ENCODE peak calls at places on chromosomes 3 and 15, in ten cellular contexts. R, P, J, T, E, L, A, Y, X and G are unnamed samples.

GRCh38 chr3:31832576-31832975 is 148.5 kb downstream of the OSBPL10 start:
- DNase-seq in X (no peak), E (no peak), R (no peak), Y (no peak), J (no peak), L (no peak), T (no peak), P (no peak), A (no peak), G (no peak)

GRCh38 chr3:16668776-16669545 is 63.7 kb upstream of the DAZL start:
- DNase-seq in X (no peak), Y (no peak), L (peak), R (no peak), T (no peak), J (no peak), E (no peak), P (no peak), A (no peak), G (no peak)

GRCh38 chr15:53625260-53625659 is 134.2 kb downstream of the WDR72 start:
- DNase-seq in Y (no peak), X (no peak), A (no peak), T (no peak), J (no peak), P (no peak), L (no peak), R (no peak), E (no peak), G (no peak)

GRCh38 chr3:152321321-152321720 is 52.6 kb downstream of the MBNL1 start:
- DNase-seq in E (no peak), J (no peak), L (no peak), A (no peak), T (no peak), Y (no peak), R (no peak), P (no peak), X (no peak), G (no peak)

GRCh38 chr3:128188326-128188725 is 35.0 kb downstream of the EEFSEC start:
- DNase-seq in E (no peak), J (no peak), T (no peak), X (peak), Y (no peak), P (no peak), R (no peak), L (peak), A (peak), G (peak)

GRCh38 chr3:9028134-9028533 is 64.9 kb upstream of the RAD18 start:
- DNase-seq in J (no peak), E (peak), T (no peak), R (peak), X (no peak), Y (no peak), P (no peak), L (peak), A (peak), G (peak)

GRCh38 chr3:184678317-184679055 is 33.4 kb downstream of the MAGEF1 start:
- DNase-seq in P (no peak), Y (no peak), T (no peak), A (no peak), J (no peak), E (no peak), R (no peak), X (no peak), L (no peak), G (no peak)

GRCh38 chr3:196775938-196776337 is 36.3 kb downstream of the PAK2 start:
- DNase-seq in R (no peak), L (no peak), P (no peak), Y (no peak), E (no peak), J (no peak), X (no peak), T (no peak), A (no peak), G (no peak)

GRCh38 chr3:52052831-52053306 is 3.5 kb downstream of the DUSP7 start:
- DNase-seq in E (peak), J (no peak), R (peak), A (peak), Y (peak), X (peak), L (peak), T (peak), P (peak), G (peak)

GRCh38 chr15:74173545-74174215 is at the start of gene ISLR:
- DNase-seq in Y (no peak), J (no peak), T (no peak), L (peak), A (peak), R (peak), X (no peak), E (no peak), P (no peak), G (peak)

GRCh38 chr15:48177383-48177874 is 666 bp downstream of the MYEF2 start:
- DNase-seq in J (peak), Y (peak), E (no peak), P (no peak), R (no peak), L (peak), X (no peak), A (no peak), T (peak), G (peak)

GRCh38 chr3:114213669-114214541 is 23.5 kb downstream of the ZNF80 start:
- DNase-seq in A (no peak), Y (peak), T (peak), R (peak), X (no peak), J (peak), E (no peak), P (no peak), L (peak), G (peak)

GRCh38 chr3:153614563-153614962 is 452.5 kb downstream of the RAP2B start:
- DNase-seq in R (no peak), T (peak), P (no peak), E (no peak), X (no peak), A (no peak), L (peak), J (peak), Y (peak), G (peak)

GRCh38 chr3:151765685-151766084 is 32.0 kb downstream of the AADACL2 start:
- DNase-seq in Y (peak), T (no peak), E (no peak), L (no peak), P (no peak), J (no peak), A (no peak), R (no peak), X (no peak), G (no peak)

GRCh38 chr3:104606812-104607211 is 759.9 kb upstream of the ALCAM start:
- DNase-seq in A (no peak), L (no peak), J (no peak), X (peak), R (no peak), Y (no peak), P (no peak), T (no peak), E (no peak), G (peak)

GRCh38 chr15:74773731-74774252 is 8.1 kb upstream of the CSK start:
- DNase-seq in X (peak), Y (no peak), J (no peak), T (no peak), A (no peak), E (no peak), P (no peak), R (no peak), L (peak), G (no peak)

GRCh38 chr15:27271258-27271657 is 300.3 kb downstream of the GABRG3 start:
- DNase-seq in T (no peak), L (no peak), J (no peak), X (no peak), A (no peak), Y (no peak), R (no peak), P (no peak), E (no peak), G (no peak)

GRCh38 chr15:98951004-98951403 is 56.6 kb downstream of the PGPEP1L start:
- DNase-seq in L (no peak), P (no peak), J (no peak), A (no peak), Y (no peak), X (no peak), T (no peak), E (no peak), R (no peak), G (no peak)

GRCh38 chr3:50165388-50166308 is 10.5 kb downstream of the SEMA3F start:
- DNase-seq in Y (no peak), X (no peak), J (no peak), P (no peak), L (peak), A (no peak), R (no peak), T (no peak), E (peak), G (peak)

GRCh38 chr3:152399374-152399773 is 130.6 kb downstream of the MBNL1 start:
- DNase-seq in A (no peak), T (no peak), P (no peak), R (no peak), X (no peak), L (peak), Y (no peak), E (no peak), J (no peak), G (peak)

GRCh38 chr15:83248151-83248851 is 36.2 kb downstream of the BNC1 start:
- DNase-seq in X (peak), T (peak), J (peak), A (no peak), L (peak), P (peak), Y (peak), R (no peak), E (no peak), G (peak)